ENCODE peak calls at places on chromosomes 6 and 20, in four cellular contexts. N is NCI-H446 treated with DMSO at 0.1 percent for 48 hours, Y is GM12865, S is HFF-Myc. K is an unnamed sample.

GRCh38 chr20:50312682-50313187 is 122.1 kb downstream of the CEBPB start:
- DNase-seq in S (no peak), N (peak; percentile 7), Y (no peak), K (no peak)

GRCh38 chr6:131914967-131915751 is 36.0 kb downstream of the CCN2 start:
- DNase-seq in N (peak; percentile 23), S (peak; percentile 74), Y (peak; percentile 77), K (peak; percentile 43)

GRCh38 chr6:159761135-159761872 is 541 bp upstream of the ACAT2 start:
- DNase-seq in Y (peak; percentile 30), S (no peak), N (no peak), K (no peak)

GRCh38 chr20:38673731-38674177 is 50.5 kb upstream of the SLC32A1 start:
- DNase-seq in N (no peak), S (no peak), Y (peak; percentile 7), K (no peak)

GRCh38 chr20:24736131-24736843 is 212.8 kb upstream of the CST7 start:
- DNase-seq in Y (no peak), N (no peak), S (no peak), K (no peak)

GRCh38 chr20:19588731-19589130 is 169.3 kb upstream of the RIN2 start:
- DNase-seq in N (peak; percentile 30), Y (no peak), S (no peak), K (no peak)

GRCh38 chr6:9233226-9233625 is 797.9 kb upstream of the SLC35B3 start:
- DNase-seq in Y (no peak), S (no peak), N (no peak), K (no peak)

GRCh38 chr6:54876365-54876764 is 29.8 kb downstream of the FAM83B start:
- DNase-seq in N (no peak), S (no peak), Y (no peak), K (no peak)

GRCh38 chr20:24614341-24614740 is 144.9 kb downstream of the SYNDIG1 start:
- DNase-seq in N (no peak), S (no peak), Y (no peak), K (no peak)

GRCh38 chr6:158752613-158753012 is 66.6 kb downstream of the EZR start:
- DNase-seq in N (peak; percentile 90), S (no peak), Y (no peak), K (peak; percentile 63)

GRCh38 chr6:129150476-129150875 is 267.5 kb downstream of the LAMA2 start:
- DNase-seq in Y (no peak), N (no peak), S (no peak), K (no peak)

GRCh38 chr6:73665686-73666319 is 12.0 kb upstream of the SLC17A5 start:
- DNase-seq in Y (peak; percentile 30), N (no peak), S (no peak), K (peak; percentile 74)

GRCh38 chr20:50034567-50035170 is 51.9 kb downstream of the SNAI1 start:
- DNase-seq in Y (no peak), S (no peak), N (peak; percentile 77), K (no peak)

GRCh38 chr6:53984163-53984562 is 127.1 kb upstream of the MLIP start:
- DNase-seq in Y (no peak), N (no peak), S (peak; percentile 80), K (no peak)

GRCh38 chr20:38434310-38434741 is 802 bp downstream of the SNHG17 start:
- DNase-seq in Y (peak; percentile 51), S (no peak), N (no peak), K (no peak)

GRCh38 chr20:37680420-37680819 is 13.4 kb upstream of the CTNNBL1 start:
- DNase-seq in N (no peak), Y (no peak), S (peak; percentile 4), K (no peak)

GRCh38 chr20:49344975-49345374 is 67.1 kb upstream of the ZNFX1 start:
- DNase-seq in N (peak; percentile 95), Y (no peak), S (peak; percentile 89), K (no peak)

GRCh38 chr6:123534264-123534663 is 102.5 kb downstream of the TRDN start:
- DNase-seq in N (no peak), Y (no peak), S (no peak), K (no peak)

GRCh38 chr6:143125455-143125854 is 64.8 kb downstream of the AIG1 start:
- DNase-seq in S (no peak), N (no peak), Y (no peak), K (no peak)

GRCh38 chr20:370151-370600 is 10.4 kb upstream of the TRIB3 start:
- DNase-seq in S (no peak), N (no peak), Y (no peak), K (no peak)

GRCh38 chr6:105642708-105643107 is 239.8 kb upstream of the PREP start:
- DNase-seq in N (no peak), S (no peak), Y (no peak), K (peak; percentile 35)

GRCh38 chr6:36788768-36789167 is 50.5 kb downstream of the CPNE5 start:
- DNase-seq in N (no peak), Y (no peak), S (no peak), K (no peak)